ENCODE peak calls at places on chromosomes 11 and 22, in five cellular contexts. X, B, Q, R and T are unnamed samples. For H3K9me3, the result is how much of the 10 kb centered on the place peaks cover.

GRCh38 chr11:46003647-46004046 is 81.2 kb downstream of the LARGE2 start:
- DNase-seq in Q (no peak), B (no peak), R (no peak), X (no peak), T (no peak)

GRCh38 chr11:20156280-20156875 is 3.9 kb downstream of the DBX1 start:
- DNase-seq in B (no peak), Q (peak), R (peak), X (no peak), T (peak)

GRCh38 chr22:45612451-45612901 is 59.2 kb upstream of the ATXN10 start:
- DNase-seq in X (no peak), R (no peak), B (no peak), Q (no peak), T (no peak)

GRCh38 chr11:56950510-56950909 is 38.2 kb upstream of the OR5AK2 start:
- DNase-seq in B (no peak), Q (no peak), X (no peak), R (no peak), T (no peak)

GRCh38 chr11:43852057-43852636 is 28.5 kb upstream of the ALKBH3 start:
- DNase-seq in R (peak), X (peak), Q (peak), B (peak), T (peak)

GRCh38 chr22:20552450-20552894 is 45.1 kb downstream of the MED15 start:
- DNase-seq in B (peak), R (no peak), X (no peak), Q (no peak), T (no peak)

GRCh38 chr11:70002433-70002832 is 75.7 kb upstream of the ANO1 start:
- DNase-seq in X (no peak), B (no peak), R (no peak), Q (no peak), T (no peak)

GRCh38 chr22:35489225-35489624 is 51.4 kb upstream of the RASD2 start:
- DNase-seq in R (no peak), Q (no peak), B (no peak), X (no peak), T (peak)

GRCh38 chr11:77111277-77111676 is 8.6 kb downstream of the OMP start:
- DNase-seq in R (no peak), Q (no peak), X (no peak), B (no peak), T (no peak)

GRCh38 chr11:67213251-67213650 is 53.0 kb upstream of the GRK2 start:
- DNase-seq in Q (no peak), R (no peak), X (peak), B (no peak), T (no peak)

GRCh38 chr11:6320411-6321207 is at the start of gene CAVIN3:
- DNase-seq in X (peak), B (no peak), R (peak), Q (peak), T (peak)

GRCh38 chr11:45917286-45917622 is 423 bp downstream of the PEX16 start:
- DNase-seq in Q (no peak), B (no peak), X (no peak), R (no peak), T (no peak)

GRCh38 chr11:95908826-95909225 is 15.1 kb downstream of the MTMR2 start:
- DNase-seq in R (no peak), B (no peak), Q (no peak), X (no peak), T (no peak)

GRCh38 chr11:93020248-93021088 is 51.0 kb downstream of the MTNR1B start:
- DNase-seq in B (no peak), X (no peak), Q (no peak), R (no peak), T (no peak)

GRCh38 chr11:37511425-37511933 is 913.4 kb upstream of the RAG2 start:
- DNase-seq in Q (no peak), R (no peak), X (no peak), B (no peak), T (no peak)

GRCh38 chr22:48897638-48897954 is 930.1 kb downstream of the BRD1 start:
- DNase-seq in X (no peak), Q (no peak), R (no peak), B (no peak), T (no peak)

GRCh38 chr22:45125198-45125597 is 38.5 kb upstream of the NUP50 start:
- DNase-seq in X (no peak), B (no peak), Q (no peak), R (no peak), T (no peak)

GRCh38 chr11:14350215-14350614 is 8.8 kb downstream of the RRAS2 start:
- DNase-seq in B (no peak), X (no peak), Q (peak), R (no peak), T (no peak)

GRCh38 chr11:96234866-96235441 is 108.0 kb downstream of the MAML2 start:
- DNase-seq in R (no peak), B (no peak), Q (no peak), X (no peak), T (no peak)

GRCh38 chr11:33025339-33025722 is 9.7 kb downstream of the DEPDC7 start:
- DNase-seq in X (no peak), Q (no peak), B (no peak), R (no peak), T (no peak)

GRCh38 chr11:124754309-124754708 is 2.3 kb upstream of the VSIG2 start:
- DNase-seq in B (no peak), Q (no peak), R (no peak), X (no peak), T (peak)

GRCh38 chr11:118142809-118143208 is 9.8 kb downstream of the SCN4B start:
- DNase-seq in Q (peak), X (no peak), B (no peak), R (no peak), T (no peak)

GRCh38 chr11:109401532-109401931 is 20.5 kb upstream of the C11orf87 start:
- DNase-seq in B (no peak), Q (no peak), R (no peak), X (no peak), T (no peak)

GRCh38 chr11:66335531-66336233 is 552 bp downstream of the RIN1 start:
- DNase-seq in Q (no peak), B (no peak), X (no peak), R (peak), T (peak)

GRCh38 chr11:119537641-119538253 is 114.8 kb upstream of the THY1 start:
- DNase-seq in R (no peak), B (no peak), Q (no peak), X (no peak), T (no peak)

GRCh38 chr22:46297151-46297819 is 615 bp downstream of the GTSE1 start:
- DNase-seq in B (peak), Q (peak), R (no peak), X (no peak), T (no peak)

GRCh38 chr11:18371279-18371678 is 23.1 kb upstream of the LDHA start:
- DNase-seq in X (no peak), B (no peak), R (no peak), Q (peak), T (no peak)

GRCh38 chr11:662689-663274 is 25.7 kb downstream of the DRD4 start:
- DNase-seq in R (peak), B (peak), X (no peak), Q (peak), T (peak)

GRCh38 chr22:48496987-48497650 is 1330.6 kb downstream of the BRD1 start:
- DNase-seq in X (no peak), B (no peak), Q (no peak), R (peak), T (no peak)

GRCh38 chr11:2741377-2742131 is 41.8 kb upstream of the KCNQ1OT1 start:
- DNase-seq in R (no peak), Q (peak), X (no peak), B (no peak), T (no peak)

GRCh38 chr11:134230339-134230738 is 5.9 kb downstream of the VPS26B start:
- DNase-seq in Q (no peak), B (no peak), X (no peak), R (no peak), T (no peak)
- H3K9me3 ChIP-seq in Q (under half), B (under half), X (under half), R (under half), T (under half)

GRCh38 chr22:28181332-28181731 is 262.3 kb upstream of the PITPNB start:
- DNase-seq in Q (no peak), B (no peak), R (no peak), X (no peak), T (no peak)
- TF ChIP-seq USF2 in Q (no peak), B (no peak), R (no peak), X (no peak), T (no peak)

GRCh38 chr22:43088616-43088978 is 594 bp downstream of the TTLL1 start:
- DNase-seq in R (no peak), X (no peak), Q (no peak), B (no peak), T (peak)

GRCh38 chr22:43088979-43089717 is at the start of gene TTLL1:
- DNase-seq in B (peak), Q (peak), R (peak), X (peak), T (peak)

GRCh38 chr22:43092085-43092484 is 2.9 kb upstream of the TTLL1 start:
- DNase-seq in R (no peak), B (no peak), Q (no peak), X (no peak), T (no peak)

GRCh38 chr22:43094085-43094484 is 4.9 kb upstream of the TTLL1 start:
- DNase-seq in X (no peak), B (peak), Q (no peak), R (no peak), T (no peak)

DNA sequence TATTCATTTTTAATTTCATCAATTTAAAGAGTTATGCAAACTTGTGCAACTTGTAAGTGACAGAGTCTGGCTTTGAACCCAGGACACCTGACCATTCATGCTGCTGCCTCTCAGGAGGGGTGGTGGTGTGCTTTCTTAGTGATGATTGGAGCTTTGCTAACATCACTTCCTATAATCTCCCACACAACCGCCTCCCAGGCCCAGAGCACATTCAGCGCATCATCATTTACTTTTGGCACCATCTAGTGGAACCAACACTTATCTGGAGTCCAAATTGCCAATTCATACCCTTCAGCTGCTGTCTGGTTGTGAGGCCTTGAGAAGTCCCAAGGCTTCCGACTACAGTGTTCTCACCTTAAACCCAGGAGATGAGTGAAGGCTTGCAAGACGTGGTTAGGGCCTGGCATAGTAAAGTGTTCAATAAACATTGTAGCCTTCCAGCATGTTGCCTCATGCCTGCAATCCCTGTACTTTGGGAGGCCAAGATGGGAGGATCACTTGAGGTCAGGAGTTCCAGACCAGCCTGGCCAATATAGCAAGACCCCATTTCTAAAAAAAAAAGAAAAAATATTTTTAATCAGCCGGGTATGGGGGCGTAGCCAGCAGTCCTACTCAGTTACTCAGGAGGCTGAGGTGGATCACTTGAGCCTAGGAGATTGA is 1.1 kb upstream of the TTLL1 start:
- DNase-seq in X (peak), B (peak), Q (peak), R (no peak), T (peak)
- TF ChIP-seq YY1 in X (peak), B (no peak), Q (no peak), R (no peak), T (no peak)

GRCh38 chr22:39457546-39458442 is 982 bp downstream of the MGAT3 start:
- DNase-seq in R (no peak), X (no peak), Q (peak), B (no peak), T (peak)
- H3K9me3 ChIP-seq in R (under half), X (under half), Q (under half), B (under half), T (under half)

DNA sequence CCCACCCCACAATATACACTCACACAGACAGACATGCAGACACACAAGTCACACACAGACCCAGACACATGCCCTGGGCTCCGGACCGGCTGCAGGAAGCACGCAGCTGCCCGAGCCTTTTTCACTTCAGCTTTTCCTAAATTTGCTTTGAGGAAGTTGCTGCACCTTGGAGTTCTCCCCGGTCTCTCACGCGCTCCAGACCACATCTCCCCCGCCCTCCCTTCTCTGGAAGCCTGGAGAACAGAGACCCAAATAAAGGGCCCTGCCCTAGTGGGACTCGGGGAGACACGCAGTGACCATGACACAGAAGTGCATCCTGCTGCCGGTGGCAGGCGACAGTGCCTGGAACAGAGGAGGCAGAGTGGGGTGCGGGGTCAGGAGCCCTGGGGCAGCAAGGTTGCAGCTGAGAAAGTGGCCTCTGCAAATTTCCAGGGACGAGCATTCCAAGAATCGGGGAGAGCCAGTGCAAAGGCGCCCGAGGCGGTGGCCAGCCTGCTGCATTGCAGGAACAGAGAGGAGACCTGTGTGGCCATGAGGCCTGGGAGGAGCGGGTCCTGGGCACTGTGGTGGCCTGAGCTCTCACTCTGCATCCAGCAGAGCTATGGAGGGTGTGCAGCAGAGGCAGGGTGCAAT is 19.1 kb downstream of the RPL3 start:
- DNase-seq in B (no peak), Q (no peak), X (no peak), R (no peak), T (no peak)
- TF ChIP-seq USF2 in B (no peak), Q (no peak), X (no peak), R (no peak), T (no peak)

GRCh38 chr11:64659417-64660144 is 63.4 kb downstream of the NRXN2 start:
- DNase-seq in B (peak), R (no peak), X (no peak), Q (peak), T (no peak)
- TF ChIP-seq YY1 in B (no peak), R (no peak), X (no peak), Q (no peak), T (no peak)

GRCh38 chr22:47435204-47435487 is 672.7 kb downstream of the TBC1D22A start:
- DNase-seq in R (no peak), X (no peak), Q (no peak), B (no peak), T (no peak)

GRCh38 chr22:47437110-47437509 is 674.7 kb downstream of the TBC1D22A start:
- DNase-seq in R (no peak), X (no peak), B (no peak), Q (no peak), T (no peak)

GRCh38 chr22:47439643-47440265 is 677.3 kb downstream of the TBC1D22A start:
- DNase-seq in R (no peak), X (no peak), B (no peak), Q (no peak), T (no peak)

GRCh38 chr22:47435826-47436225 is 673.4 kb downstream of the TBC1D22A start:
- DNase-seq in Q (no peak), X (no peak), R (no peak), B (no peak), T (no peak)

GRCh38 chr22:47437636-47438035 is 675.2 kb downstream of the TBC1D22A start:
- DNase-seq in R (no peak), X (no peak), Q (no peak), B (no peak), T (no peak)
- H3K9me3 ChIP-seq in R (half or more), X (under half), Q (under half), B (under half), T (under half)

GRCh38 chr22:37430941-37431340 is 3.7 kb upstream of the ELFN2 start:
- DNase-seq in B (no peak), X (no peak), R (no peak), Q (no peak), T (no peak)

GRCh38 chr22:37431366-37431765 is 4.1 kb upstream of the ELFN2 start:
- DNase-seq in B (peak), R (no peak), Q (no peak), X (no peak), T (no peak)

GRCh38 chr22:37433786-37434185 is 6.5 kb upstream of the ELFN2 start:
- DNase-seq in X (no peak), Q (no peak), R (no peak), B (no peak), T (no peak)

GRCh38 chr22:37432708-37433054 is 5.4 kb upstream of the ELFN2 start:
- DNase-seq in R (no peak), B (no peak), X (no peak), Q (no peak), T (no peak)

GRCh38 chr22:37431811-37432707 is 4.8 kb upstream of the ELFN2 start:
- DNase-seq in B (peak), R (no peak), Q (no peak), X (no peak), T (no peak)
- TF ChIP-seq USF2 in B (no peak), R (no peak), Q (no peak), X (no peak), T (no peak)

DNA sequence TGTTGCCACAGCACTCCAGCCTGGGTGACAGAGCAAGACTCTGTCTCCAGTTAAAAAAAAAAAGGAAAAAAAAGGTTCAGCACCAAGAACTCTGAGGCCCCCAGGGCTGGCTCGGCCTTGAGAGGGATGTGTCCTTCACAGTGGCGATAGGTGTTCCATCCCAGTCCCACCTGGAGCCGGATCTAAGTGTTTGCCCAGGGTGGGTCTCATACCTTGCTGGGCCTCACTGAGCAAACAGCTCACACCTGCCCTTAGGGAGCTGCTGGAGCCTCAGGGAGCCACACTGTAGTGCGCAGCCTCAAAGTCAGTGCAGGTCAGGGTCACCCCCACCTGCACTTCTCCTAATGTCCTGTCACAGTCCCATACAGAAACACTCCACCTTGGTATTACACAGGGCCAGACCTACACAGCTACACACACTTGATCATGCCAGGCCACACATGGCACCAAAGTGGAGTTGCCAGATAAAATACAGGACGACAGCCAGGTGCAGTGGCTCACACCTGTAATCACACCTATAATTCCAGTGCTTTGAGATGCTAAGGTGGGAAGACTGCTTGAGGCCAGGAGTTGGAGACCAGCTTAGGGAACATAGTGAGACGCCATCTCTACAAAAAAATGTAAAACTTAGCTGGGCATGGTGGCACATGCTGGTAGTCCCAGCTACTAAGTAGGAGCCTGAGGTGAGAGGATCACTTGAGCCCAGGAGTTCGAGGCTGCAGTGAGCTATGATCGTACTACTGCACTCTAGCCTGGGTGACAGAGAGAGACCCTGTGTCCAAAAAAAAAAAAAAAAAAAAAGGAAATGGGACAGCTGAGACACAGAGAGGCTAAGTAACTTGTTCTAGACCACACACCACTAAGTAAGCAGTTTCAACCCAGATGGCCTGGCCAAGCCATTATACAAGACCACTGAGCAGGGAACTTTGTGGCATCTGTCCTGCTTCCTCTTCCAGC is 7.3 kb downstream of the STARD10 start:
- DNase-seq in X (no peak), Q (no peak), B (peak), R (no peak), T (no peak)
- TF ChIP-seq YY1 in X (no peak), Q (no peak), B (no peak), R (no peak), T (no peak)

GRCh38 chr11:58861533-58861932 is 17.0 kb upstream of the GLYATL2 start:
- DNase-seq in X (no peak), B (no peak), R (no peak), Q (no peak), T (no peak)
- H3K9me3 ChIP-seq in X (under half), B (under half), R (under half), Q (under half), T (under half)